ENCODE peak calls at places on chromosomes 2 and 18, in five cellular contexts. W, U, G, L and I are unnamed samples.

GRCh38 chr2:143778981-143779380 is 649.8 kb downstream of the ARHGAP15 start:
- DNase-seq in W (no peak), U (no peak), G (no peak), L (no peak), I (no peak)

GRCh38 chr18:69401475-69402218 is 959 bp downstream of the DOK6 start:
- DNase-seq in W (no peak), U (peak), G (no peak), L (no peak), I (no peak)

GRCh38 chr2:95375532-95376221 is 26.8 kb upstream of the FAHD2A start:
- DNase-seq in W (peak), U (no peak), G (no peak), L (no peak), I (no peak)

GRCh38 chr2:17355608-17356329 is 162.5 kb downstream of the RAD51AP2 start:
- DNase-seq in W (no peak), U (peak), G (no peak), L (no peak), I (no peak)

GRCh38 chr2:67825476-67825875 is 237.3 kb downstream of the C1D start:
- DNase-seq in W (no peak), U (no peak), G (no peak), L (no peak), I (no peak)

GRCh38 chr2:41187683-41188082 is 735.8 kb upstream of the SLC8A1 start:
- DNase-seq in W (no peak), U (no peak), G (no peak), L (no peak), I (no peak)

GRCh38 chr2:239724194-239724849 is 300.8 kb downstream of the NDUFA10 start:
- DNase-seq in W (peak), U (no peak), G (peak), L (peak), I (no peak)

GRCh38 chr2:44886409-44886808 is 55.1 kb upstream of the SIX3 start:
- DNase-seq in W (no peak), U (no peak), G (no peak), L (no peak), I (no peak)

GRCh38 chr2:84846732-84847131 is 34.2 kb downstream of the TRABD2A start:
- DNase-seq in W (no peak), U (no peak), G (peak), L (no peak), I (no peak)

GRCh38 chr18:30591462-30591861 is 451.1 kb downstream of the DSC3 start:
- DNase-seq in W (no peak), U (no peak), G (no peak), L (no peak), I (no peak)

GRCh38 chr2:24906466-24906865 is 13.6 kb downstream of the ADCY3 start:
- DNase-seq in W (peak), U (no peak), G (no peak), L (no peak), I (no peak)

GRCh38 chr2:196750977-196751631 is 48.4 kb downstream of the GTF3C3 start:
- DNase-seq in W (peak), U (peak), G (peak), L (peak), I (peak)

GRCh38 chr18:78813898-78814297 is 165.7 kb upstream of the SALL3 start:
- DNase-seq in W (no peak), U (no peak), G (no peak), L (no peak), I (no peak)

GRCh38 chr2:43368483-43369385 is 142.3 kb upstream of the ZFP36L2 start:
- DNase-seq in W (no peak), U (no peak), G (no peak), L (no peak), I (no peak)

GRCh38 chr2:134917958-134918517 is 584 bp upstream of the CCNT2 start:
- DNase-seq in W (no peak), U (no peak), G (no peak), L (peak), I (peak)

GRCh38 chr2:52570716-52571115 is 1196.9 kb upstream of the CHAC2 start:
- DNase-seq in W (no peak), U (no peak), G (no peak), L (no peak), I (no peak)

GRCh38 chr18:2657788-2658458 is 2.4 kb downstream of the SMCHD1 start:
- DNase-seq in W (no peak), U (no peak), G (no peak), L (no peak), I (no peak)

GRCh38 chr18:12765127-12765526 is 62.3 kb downstream of the PSMG2 start:
- DNase-seq in W (no peak), U (no peak), G (peak), L (no peak), I (no peak)

GRCh38 chr2:62817348-62817747 is 111.8 kb downstream of the EHBP1 start:
- DNase-seq in W (no peak), U (no peak), G (no peak), L (no peak), I (no peak)

GRCh38 chr2:236057375-236057774 is 110.8 kb downstream of the GBX2 start:
- DNase-seq in W (no peak), U (no peak), G (no peak), L (no peak), I (no peak)

GRCh38 chr2:134491796-134492441 is 226.9 kb downstream of the TMEM163 start:
- DNase-seq in W (no peak), U (peak), G (no peak), L (peak), I (no peak)

GRCh38 chr2:16226942-16227664 is 286.8 kb downstream of the MYCN start:
- DNase-seq in W (no peak), U (no peak), G (no peak), L (no peak), I (no peak)

GRCh38 chr2:45128580-45128997 is 119.3 kb upstream of the SIX2 start:
- DNase-seq in W (no peak), U (peak), G (no peak), L (no peak), I (no peak)

GRCh38 chr2:199850718-199851498 is at the start of gene FTCDNL1:
- DNase-seq in W (peak), U (peak), G (peak), L (peak), I (peak)
- TF ChIP-seq POLR2A in W (no peak), U (peak), G (no peak), L (no peak), I (peak)

GRCh38 chr2:11416931-11417330 is 49.0 kb downstream of the E2F6 start:
- DNase-seq in W (no peak), U (no peak), G (no peak), L (no peak), I (no peak)
- TF ChIP-seq EP300 in W (no peak), U (no peak), G (no peak), L (no peak), I (no peak)

GRCh38 chr2:131516011-131516410 is 11.7 kb upstream of the CCDC74A start:
- DNase-seq in W (no peak), U (no peak), G (no peak), L (no peak), I (no peak)
- TF ChIP-seq POLR2A in W (no peak), U (no peak), G (no peak), L (no peak), I (no peak)

GRCh38 chr18:56139792-56140254 is 498.6 kb downstream of the TXNL1 start:
- DNase-seq in W (peak), U (no peak), G (peak), L (peak), I (no peak)
- TF ChIP-seq EP300 in W (peak), U (no peak), G (no peak), L (peak), I (no peak)

GRCh38 chr2:241094172-241094571 is 7.9 kb downstream of the MTERF4 start:
- DNase-seq in W (no peak), U (no peak), G (no peak), L (no peak), I (no peak)
- TF ChIP-seq POLR2A in W (no peak), U (no peak), G (no peak), L (no peak), I (no peak)